ENCODE peak calls at places on chromosomes 16 and 17, in four cellular contexts. O is amygdala, W is GF-D8, X is cardiac septum. T is an unnamed sample.

GRCh38 chr17:29733151-29733550 is 110.4 kb upstream of the CORO6 start:
- DNase-seq in W (no peak), O (no peak), X (no peak), T (no peak)

GRCh38 chr17:36188891-36189306 is 7.7 kb downstream of the CCL3L1 start:
- DNase-seq in X (no peak), O (no peak), W (peak), T (no peak)

GRCh38 chr16:15031179-15031578 is 24.7 kb downstream of the NTAN1 start:
- DNase-seq in O (no peak), W (peak), X (peak), T (no peak)

GRCh38 chr17:31357831-31358400 is 33.6 kb upstream of the RAB11FIP4 start:
- DNase-seq in X (no peak), W (no peak), O (no peak), T (no peak)

GRCh38 chr17:30376621-30377452 is 1.9 kb upstream of the CPD start:
- DNase-seq in O (no peak), W (peak), X (no peak), T (no peak)

GRCh38 chr17:73592531-73592961 is 51.7 kb downstream of the SDK2 start:
- DNase-seq in X (no peak), O (no peak), W (no peak), T (no peak)

GRCh38 chr17:38745545-38745944 is 2.6 kb downstream of the PCGF2 start:
- DNase-seq in O (no peak), W (no peak), X (no peak), T (no peak)

GRCh38 chr16:82867425-82867824 is 240.7 kb downstream of the CDH13 start:
- DNase-seq in X (no peak), W (no peak), O (no peak), T (no peak)

GRCh38 chr17:28874750-28875149 is 19.9 kb downstream of the ERAL1 start:
- DNase-seq in W (no peak), O (no peak), X (no peak), T (no peak)

GRCh38 chr16:67384778-67385510 is 8.4 kb downstream of the TPPP3 start:
- DNase-seq in X (no peak), O (no peak), W (no peak), T (no peak)

GRCh38 chr17:4266550-4266949 is 2.8 kb upstream of the ANKFY1 start:
- DNase-seq in W (no peak), O (no peak), X (no peak), T (no peak)

GRCh38 chr16:67805718-67806427 is 487 bp downstream of the RANBP10 start:
- DNase-seq in W (no peak), O (peak), X (no peak), T (no peak)

GRCh38 chr16:50251375-50252081 is 14.8 kb upstream of the ADCY7 start:
- DNase-seq in O (no peak), W (no peak), X (peak), T (peak)

GRCh38 chr17:11641521-11642275 is 43.4 kb downstream of the DNAH9 start:
- DNase-seq in W (no peak), O (no peak), X (no peak), T (no peak)

GRCh38 chr16:88298166-88298881 is 84.4 kb upstream of the ZNF469 start:
- DNase-seq in W (no peak), O (no peak), X (no peak), T (peak)

GRCh38 chr17:2266045-2266864 is 37.3 kb downstream of the SMG6 start:
- DNase-seq in W (peak), X (no peak), O (no peak), T (no peak)

GRCh38 chr17:29079887-29080286 is 36.9 kb downstream of the PIPOX start:
- DNase-seq in W (no peak), X (no peak), O (no peak), T (no peak)

GRCh38 chr16:1054660-1055556 is 17.6 kb upstream of the SSTR5 start:
- DNase-seq in O (no peak), W (no peak), X (no peak), T (no peak)

GRCh38 chr17:41657164-41657754 is 31.4 kb upstream of the EIF1 start:
- DNase-seq in W (no peak), X (no peak), O (no peak), T (no peak)

GRCh38 chr17:78141437-78142112 is 4.6 kb upstream of the C17orf99 start:
- DNase-seq in W (no peak), O (no peak), X (no peak), T (peak)

GRCh38 chr17:62648247-62648953 is 20.9 kb downstream of the MRC2 start:
- DNase-seq in X (no peak), W (no peak), O (no peak), T (peak)

GRCh38 chr16:47142469-47143328 is 1.0 kb downstream of the NETO2 start:
- DNase-seq in X (no peak), O (no peak), W (peak), T (no peak)

GRCh38 chr17:53749178-53749577 is 73.5 kb upstream of the KIF2B start:
- DNase-seq in W (no peak), O (no peak), X (no peak), T (no peak)

GRCh38 chr17:82297280-82297803 is 20.1 kb downstream of the CD7 start:
- DNase-seq in W (peak), O (no peak), X (peak), T (no peak)

GRCh38 chr17:80364091-80364691 is 50.8 kb upstream of the ENDOV start:
- DNase-seq in X (peak), W (no peak), O (no peak), T (peak)

GRCh38 chr16:83627996-83628395 is 179.8 kb upstream of the HSBP1 start:
- DNase-seq in O (no peak), W (no peak), X (no peak), T (no peak)

T was measured in chondrocyte.